ENCODE peak calls at places on chromosome 17, in nine cellular contexts. A, J, U, O, V, K, X, W and T are unnamed samples.

GRCh38 chr17:55089955-55090573 is 121.5 kb downstream of the STXBP4 start:
- DNase-seq in A (no peak), J (peak), U (no peak), O (peak), V (no peak), K (no peak), X (peak), W (no peak), T (no peak)

GRCh38 chr17:81162491-81162890 is 2.8 kb upstream of the PVALEF start:
- DNase-seq in A (no peak), J (no peak), U (no peak), O (no peak), V (no peak), K (no peak), X (no peak), W (peak), T (no peak)

GRCh38 chr17:47192549-47192948 is 3.5 kb upstream of the CDC27 start:
- DNase-seq in A (no peak), J (no peak), U (no peak), O (no peak), V (no peak), K (peak), X (no peak), W (no peak), T (no peak)

GRCh38 chr17:69060835-69061234 is at the start of gene ABCA9:
- DNase-seq in A (no peak), J (no peak), U (peak), O (no peak), V (no peak), K (peak), X (no peak), W (no peak), T (no peak)

GRCh38 chr17:47305302-47305923 is 18.3 kb upstream of the EFCAB13 start:
- DNase-seq in A (peak), J (no peak), U (no peak), O (peak), V (no peak), K (peak), X (no peak), W (no peak), T (no peak)

GRCh38 chr17:18043491-18043890 is 4.3 kb downstream of the GID4 start:
- DNase-seq in A (no peak), J (no peak), U (no peak), O (no peak), V (no peak), K (no peak), X (no peak), W (no peak), T (no peak)

GRCh38 chr17:46726106-46726670 is 92.3 kb downstream of the WNT3 start:
- DNase-seq in A (no peak), J (no peak), U (no peak), O (no peak), V (no peak), K (peak), X (no peak), W (no peak), T (no peak)

GRCh38 chr17:57735707-57736106 is 9.4 kb downstream of the CCDC182 start:
- DNase-seq in A (no peak), J (no peak), U (peak), O (peak), V (no peak), K (no peak), X (no peak), W (no peak), T (no peak)

GRCh38 chr17:76107507-76107906 is 3.9 kb upstream of the EXOC7 start:
- DNase-seq in A (no peak), J (no peak), U (no peak), O (no peak), V (no peak), K (no peak), X (no peak), W (no peak), T (no peak)

GRCh38 chr17:11511696-11512095 is 86.6 kb upstream of the DNAH9 start:
- DNase-seq in A (no peak), J (no peak), U (no peak), O (peak), V (no peak), K (no peak), X (no peak), W (no peak), T (no peak)

GRCh38 chr17:59763861-59764260 is 56.4 kb downstream of the VMP1 start:
- DNase-seq in A (no peak), J (no peak), U (no peak), O (no peak), V (no peak), K (peak), X (no peak), W (no peak), T (no peak)

GRCh38 chr17:46772879-46773620 is 45.4 kb downstream of the WNT3 start:
- DNase-seq in A (no peak), J (peak), U (no peak), O (peak), V (no peak), K (no peak), X (no peak), W (no peak), T (peak)